ENCODE peak calls at places on chromosomes 4 and X, in eight cellular contexts. T is right lobe of liver, V is bronchial epithelial cell, B is heart left ventricle, J is heart right ventricle, E is coronary artery, C is A549, Q is IMR-90. A is an unnamed sample.

GRCh38 chr4:54400802-54401201 is 171.7 kb downstream of the PDGFRA start:
- DNase-seq in T (no peak), V (peak), B (no peak), J (peak), E (no peak), C (no peak), Q (peak), A (peak)

GRCh38 chr4:84451546-84451945 is 47.5 kb downstream of the NKX6-1 start:
- DNase-seq in T (no peak), V (peak), B (no peak), J (no peak), E (no peak), C (no peak), Q (no peak), A (peak)

GRCh38 chr4:163815776-163816175 is 321.3 kb downstream of the TMA16 start:
- DNase-seq in T (no peak), V (no peak), B (no peak), J (no peak), E (no peak), C (no peak), Q (no peak), A (no peak)

GRCh38 chr4:86935833-86936721 is 1.3 kb downstream of the AFF1 start:
- DNase-seq in T (peak), V (peak), B (peak), J (peak), E (peak), C (peak), Q (peak), A (peak)

GRCh38 chr4:39846135-39846534 is 131.6 kb downstream of the PDS5A start:
- DNase-seq in T (no peak), V (no peak), B (no peak), J (no peak), E (no peak), C (no peak), Q (peak), A (no peak)

GRCh38 chr4:157832596-157832995 is 340.2 kb downstream of the GASK1B start:
- DNase-seq in T (no peak), V (no peak), B (no peak), J (no peak), E (no peak), C (no peak), Q (no peak), A (no peak)

GRCh38 chr4:133969202-133969873 is 232.3 kb downstream of the PABPC4L start:
- DNase-seq in T (no peak), V (peak), B (peak), J (peak), E (no peak), C (no peak), Q (peak), A (peak)

GRCh38 chrX:129593137-129593536 is 53.1 kb downstream of the OCRL start:
- DNase-seq in T (no peak), V (peak), B (no peak), J (no peak), E (no peak), C (no peak), Q (peak), A (peak)

GRCh38 chr4:26028793-26029511 is 114.9 kb downstream of the SMIM20 start:
- DNase-seq in T (peak), V (peak), B (peak), J (peak), E (no peak), C (no peak), Q (peak), A (peak)

GRCh38 chr4:150906987-150907633 is 108.0 kb downstream of the LRBA start:
- DNase-seq in T (no peak), V (no peak), B (no peak), J (peak), E (no peak), C (no peak), Q (no peak), A (peak)

GRCh38 chr4:35493977-35494376 is 750.3 kb downstream of the ARAP2 start:
- DNase-seq in T (no peak), V (no peak), B (no peak), J (no peak), E (no peak), C (no peak), Q (no peak), A (no peak)

GRCh38 chr4:61003301-61003700 is 196.8 kb upstream of the ADGRL3 start:
- DNase-seq in T (no peak), V (peak), B (no peak), J (no peak), E (no peak), C (no peak), Q (peak), A (peak)

GRCh38 chr4:2786152-2786671 is 6.7 kb upstream of the SH3BP2 start:
- DNase-seq in T (peak), V (no peak), B (no peak), J (no peak), E (peak), C (no peak), Q (no peak), A (no peak)

GRCh38 chr4:177242651-177243296 is 66.9 kb upstream of the NEIL3 start:
- DNase-seq in T (no peak), V (no peak), B (no peak), J (no peak), E (no peak), C (no peak), Q (peak), A (no peak)

GRCh38 chrX:26558719-26559386 is 342.9 kb downstream of the MAGEB5 start:
- DNase-seq in T (no peak), V (no peak), B (no peak), J (no peak), E (no peak), C (no peak), Q (no peak), A (no peak)

GRCh38 chrX:9832811-9833210 is 46.6 kb downstream of the SHROOM2 start:
- DNase-seq in T (no peak), V (no peak), B (no peak), J (peak), E (no peak), C (no peak), Q (no peak), A (no peak)

GRCh38 chr4:3294401-3295241 is 1.8 kb downstream of the RGS12 start:
- DNase-seq in T (peak), V (no peak), B (no peak), J (no peak), E (peak), C (no peak), Q (no peak), A (no peak)

GRCh38 chr4:72909461-72909860 is 160.1 kb downstream of the COX18 start:
- DNase-seq in T (no peak), V (no peak), B (no peak), J (no peak), E (no peak), C (no peak), Q (no peak), A (no peak)

GRCh38 chr4:92234393-92235176 is 69.2 kb upstream of the GRID2 start:
- DNase-seq in T (no peak), V (peak), B (no peak), J (no peak), E (no peak), C (no peak), Q (peak), A (peak)

GRCh38 chrX:119682019-119682989 is 10.7 kb downstream of the SEPTIN6 start:
- DNase-seq in T (no peak), V (no peak), B (no peak), J (no peak), E (no peak), C (no peak), Q (no peak), A (no peak)

GRCh38 chr4:10584042-10584441 is 100.5 kb downstream of the CLNK start:
- DNase-seq in T (no peak), V (peak), B (peak), J (peak), E (no peak), C (no peak), Q (peak), A (peak)

GRCh38 chrX:149630681-149631292 is 805 bp downstream of the TMEM185A start:
- DNase-seq in T (no peak), V (peak), B (no peak), J (peak), E (no peak), C (peak), Q (peak), A (peak)

GRCh38 chrX:79482686-79483085 is 115.6 kb upstream of the ITM2A start:
- DNase-seq in T (no peak), V (no peak), B (no peak), J (no peak), E (no peak), C (no peak), Q (no peak), A (no peak)

GRCh38 chr4:101367201-101367600 is 19.9 kb upstream of the PPP3CA start:
- DNase-seq in T (no peak), V (peak), B (no peak), J (no peak), E (no peak), C (no peak), Q (peak), A (peak)

GRCh38 chr4:21507439-21507838 is 441.1 kb downstream of the KCNIP4 start:
- DNase-seq in T (no peak), V (peak), B (no peak), J (no peak), E (no peak), C (no peak), Q (no peak), A (peak)

GRCh38 chrX:40108084-40108958 is 10.6 kb upstream of the BCOR start:
- DNase-seq in T (peak), V (no peak), B (peak), J (peak), E (no peak), C (peak), Q (no peak), A (no peak)

GRCh38 chr4:186829097-186829496 is 105.4 kb upstream of the FAT1 start:
- DNase-seq in T (no peak), V (no peak), B (no peak), J (no peak), E (no peak), C (no peak), Q (no peak), A (no peak)

GRCh38 chrX:154698630-154699248 is 45.4 kb upstream of the CTAG2 start:
- DNase-seq in T (no peak), V (no peak), B (peak), J (peak), E (no peak), C (no peak), Q (no peak), A (no peak)

GRCh38 chrX:27336466-27337091 is 126.6 kb downstream of the PPP4R3C start:
- DNase-seq in T (peak), V (peak), B (no peak), J (no peak), E (no peak), C (peak), Q (peak), A (peak)

GRCh38 chr4:140240237-140240636 is 86.3 kb upstream of the MAML3 start:
- DNase-seq in T (no peak), V (no peak), B (no peak), J (no peak), E (no peak), C (no peak), Q (no peak), A (no peak)

GRCh38 chr4:52824603-52825310 is 37.4 kb upstream of the RASL11B start:
- DNase-seq in T (no peak), V (no peak), B (peak), J (peak), E (no peak), C (no peak), Q (peak), A (peak)

GRCh38 chr4:182688081-182688480 is 229.1 kb downstream of the DCTD start:
- DNase-seq in T (no peak), V (no peak), B (no peak), J (no peak), E (no peak), C (no peak), Q (no peak), A (no peak)

GRCh38 chrX:136662104-136662503 is 14.1 kb downstream of the CD40LG start:
- DNase-seq in T (no peak), V (no peak), B (no peak), J (no peak), E (no peak), C (no peak), Q (no peak), A (no peak)

GRCh38 chr4:19135886-19136633 is 1114.5 kb upstream of the LCORL start:
- DNase-seq in T (no peak), V (no peak), B (no peak), J (no peak), E (no peak), C (no peak), Q (no peak), A (no peak)

GRCh38 chr4:26343041-26343403 is 22.2 kb downstream of the RBPJ start:
- DNase-seq in T (no peak), V (peak), B (no peak), J (no peak), E (no peak), C (no peak), Q (peak), A (no peak)

GRCh38 chr4:144646523-144647094 is 653 bp downstream of the HHIP start:
- DNase-seq in T (no peak), V (no peak), B (no peak), J (no peak), E (no peak), C (peak), Q (no peak), A (peak)

GRCh38 chr4:3041192-3042142 is 32.9 kb downstream of the HTT-AS start:
- DNase-seq in T (peak), V (peak), B (peak), J (peak), E (peak), C (no peak), Q (peak), A (no peak)

GRCh38 chrX:108468486-108468885 is 28.8 kb downstream of the COL4A5 start:
- DNase-seq in T (no peak), V (no peak), B (no peak), J (no peak), E (no peak), C (no peak), Q (peak), A (peak)

DNA sequence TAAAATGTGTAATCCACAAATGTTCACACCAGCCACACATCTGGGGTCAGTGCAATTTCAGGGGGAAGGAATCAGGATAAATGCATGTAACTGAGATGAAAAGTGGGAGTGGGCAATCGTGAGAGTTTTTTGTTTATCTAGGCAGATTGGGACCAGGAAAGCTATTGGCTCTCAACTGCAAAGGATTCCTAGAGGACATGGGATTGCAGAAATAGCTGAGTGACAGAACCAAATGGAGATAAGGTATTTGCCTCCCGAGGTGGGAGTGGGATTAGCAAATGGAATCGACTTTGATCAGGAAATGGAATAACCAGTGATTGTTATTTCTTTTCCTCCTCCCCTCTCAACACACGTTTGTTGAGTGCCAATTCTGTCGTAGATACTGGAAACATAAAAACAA is 38.9 kb upstream of the GJB1 start:
- DNase-seq in T (no peak), V (no peak), B (no peak), J (no peak), E (no peak), C (no peak), Q (no peak), A (no peak)
- H3K4me3 ChIP-seq in T (no peak), V (no peak), B (no peak), J (no peak), E (no peak), C (no peak), Q (no peak), A (no peak)

DNA sequence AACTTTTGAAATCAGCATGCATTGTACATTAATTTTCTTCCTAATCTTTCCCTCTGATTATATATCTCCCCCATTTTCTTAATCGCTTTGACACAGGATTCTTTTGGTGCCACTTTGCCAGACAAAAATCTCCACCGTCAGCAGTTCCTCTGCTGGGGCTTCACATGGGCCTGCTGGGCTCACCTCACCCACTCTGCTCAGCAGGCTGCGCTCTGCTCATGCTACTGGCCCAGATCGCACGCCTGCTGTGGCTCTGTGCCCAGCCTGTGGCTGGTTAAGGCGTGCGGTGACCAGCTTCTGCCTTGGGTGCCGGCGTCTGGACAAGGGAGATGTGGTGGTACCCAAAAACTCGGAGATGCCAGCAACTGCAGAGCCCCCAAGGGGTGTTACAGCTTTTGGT is 31.1 kb downstream of the UCHL1 start:
- DNase-seq in T (no peak), V (no peak), B (no peak), J (no peak), E (no peak), C (no peak), Q (no peak), A (no peak)
- TF ChIP-seq CTCF in T (no peak), V (no peak), B (no peak), J (no peak), E (no peak), C (no peak), Q (no peak), A (no peak)

GRCh38 chrX:21374994-21375794 is 976 bp downstream of the CNKSR2 start:
- DNase-seq in T (no peak), V (no peak), B (no peak), J (no peak), E (no peak), C (peak), Q (no peak), A (no peak)

GRCh38 chrX:21373637-21374162 is 518 bp upstream of the CNKSR2 start:
- DNase-seq in T (peak), V (no peak), B (peak), J (no peak), E (no peak), C (peak), Q (no peak), A (no peak)

GRCh38 chrX:21375795-21376069 is 1.5 kb downstream of the CNKSR2 start:
- DNase-seq in T (no peak), V (no peak), B (no peak), J (no peak), E (no peak), C (peak), Q (no peak), A (no peak)

GRCh38 chrX:21373001-21373400 is 1.2 kb upstream of the CNKSR2 start:
- DNase-seq in T (no peak), V (no peak), B (no peak), J (no peak), E (no peak), C (no peak), Q (no peak), A (no peak)

DNA sequence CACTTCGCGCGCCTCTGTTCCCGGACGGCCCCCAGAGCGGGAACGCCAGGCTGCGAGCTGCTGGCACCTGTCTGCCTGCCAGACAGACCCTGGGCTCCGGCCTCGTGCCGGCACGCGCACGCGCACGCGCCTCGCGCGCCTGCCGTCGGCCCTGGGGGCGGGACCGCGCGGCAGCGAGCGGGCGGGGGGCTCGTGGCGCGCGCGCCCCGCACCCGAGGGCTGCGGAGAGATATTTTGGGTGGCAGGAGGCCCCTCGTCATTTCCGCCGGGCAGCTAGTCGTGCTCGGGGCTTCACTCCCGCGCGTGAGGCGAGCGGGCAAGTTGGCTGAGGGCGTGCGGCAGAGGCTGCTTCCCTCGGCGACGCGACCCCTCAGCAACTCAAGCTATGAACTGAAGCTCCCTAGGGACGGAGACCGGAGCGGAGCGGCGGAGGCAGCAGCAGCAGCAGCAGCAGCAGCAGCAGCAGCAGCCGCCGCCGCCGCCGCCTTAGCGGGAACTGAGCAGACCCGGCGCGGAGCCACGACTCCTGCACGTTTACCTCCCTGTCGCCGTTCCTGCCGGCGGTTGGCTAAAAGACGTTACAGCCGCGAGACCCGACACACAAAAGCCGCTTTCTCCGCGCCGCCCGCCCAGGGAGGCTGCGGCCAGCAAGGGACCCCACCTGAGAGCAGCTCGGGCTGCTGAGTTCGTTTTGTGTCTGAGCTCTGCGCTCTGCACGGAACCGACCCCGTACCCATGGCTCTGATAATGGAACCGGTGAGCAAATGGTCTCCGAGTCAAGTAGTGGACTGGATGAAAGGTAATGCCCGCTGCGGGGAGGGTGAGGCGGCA is at the start of gene CNKSR2:
- DNase-seq in T (peak), V (no peak), B (peak), J (no peak), E (no peak), C (peak), Q (peak), A (peak)
- H3K4me3 ChIP-seq in T (peak), V (peak), B (peak), J (peak), E (peak), C (peak), Q (peak), A (peak)

GRCh38 chrX:41332988-41333743 is 796 bp upstream of the DDX3X start:
- DNase-seq in T (peak), V (peak), B (peak), J (peak), E (peak), C (peak), Q (peak), A (peak)

GRCh38 chrX:41334866-41335589 is 1.1 kb downstream of the DDX3X start:
- DNase-seq in T (peak), V (no peak), B (peak), J (peak), E (peak), C (peak), Q (peak), A (peak)

GRCh38 chrX:41333744-41333993 is 293 bp upstream of the DDX3X start:
- DNase-seq in T (no peak), V (peak), B (no peak), J (peak), E (no peak), C (peak), Q (peak), A (peak)

GRCh38 chrX:41335590-41336331 is 1.8 kb downstream of the DDX3X start:
- DNase-seq in T (no peak), V (no peak), B (no peak), J (no peak), E (no peak), C (no peak), Q (peak), A (no peak)

DNA sequence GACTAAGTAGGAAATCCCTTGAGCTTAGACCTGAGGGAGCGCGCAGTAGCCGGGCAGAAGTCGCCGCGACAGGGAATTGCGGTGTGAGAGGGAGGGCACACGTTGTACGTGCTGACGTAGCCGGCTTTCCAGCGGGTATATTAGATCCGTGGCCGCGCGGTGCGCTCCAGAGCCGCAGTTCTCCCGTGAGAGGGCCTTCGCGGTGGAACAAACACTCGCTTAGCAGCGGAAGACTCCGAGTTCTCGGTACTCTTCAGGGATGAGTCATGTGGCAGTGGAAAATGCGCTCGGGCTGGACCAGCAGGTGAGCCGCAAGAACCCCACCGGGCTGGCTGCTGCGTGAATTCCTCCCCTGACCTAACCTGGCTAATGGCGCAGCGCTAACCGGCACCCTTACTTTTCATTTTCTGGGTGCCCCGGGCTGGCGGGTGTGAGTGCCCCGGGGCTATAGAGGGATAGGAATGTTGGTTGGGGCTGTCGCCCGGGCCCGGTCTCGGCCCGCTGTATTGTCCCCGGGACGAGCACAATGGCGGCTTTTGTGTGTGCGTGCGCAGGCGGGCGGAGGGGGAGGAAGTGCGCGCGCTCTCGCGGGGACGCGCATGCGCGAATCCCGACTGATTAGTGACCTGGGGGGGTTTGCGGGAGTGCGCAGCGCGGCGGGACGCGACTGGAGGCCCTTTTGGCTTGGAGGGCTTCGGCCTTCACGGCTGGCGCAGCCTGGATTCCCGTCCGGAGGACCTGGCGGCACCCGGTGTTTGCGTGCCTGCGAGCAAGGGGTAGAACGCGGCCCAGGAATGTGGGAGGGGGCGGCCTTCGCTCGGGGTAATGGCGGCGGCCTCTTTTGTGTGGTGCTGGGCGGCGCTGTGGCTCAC is at the start of gene DDX3X:
- DNase-seq in T (peak), V (peak), B (peak), J (peak), E (peak), C (peak), Q (peak), A (peak)
- TF ChIP-seq CTCF in T (peak), V (peak), B (no peak), J (peak), E (peak), C (no peak), Q (peak), A (peak)

A was measured in fibroblast of pulmonary artery.